ENCODE peak calls at places on chromosomes 11 and 22, in seven cellular contexts. Q is ACHN; U is NCI-H82; F is right lobe of liver; D is substantia nigra; T is activated CD8-positive, alpha-beta memory T cell treated with anti-CD3 and anti-CD28 coated beads, Interleukin-2, amount 50 U/mL, for 48 hours; G is Daoy. R is an unnamed sample.

GRCh38 chr22:32661737-32662586 is 139.5 kb upstream of the TIMP3 start:
- DNase-seq in D (no peak), T (no peak), G (no peak), F (no peak), U (no peak), Q (no peak), R (no peak)

GRCh38 chr22:40071720-40072119 is 77.0 kb downstream of the FAM83F start:
- DNase-seq in U (no peak), G (no peak), F (no peak), D (no peak), Q (no peak), T (no peak), R (no peak)

GRCh38 chr22:46293591-46294260 is 2.9 kb upstream of the GTSE1 start:
- DNase-seq in T (no peak), D (peak), F (no peak), G (no peak), U (no peak), Q (no peak), R (no peak)

GRCh38 chr22:27576815-27577564 is 224.6 kb downstream of the MN1 start:
- DNase-seq in G (no peak), T (no peak), U (peak), F (no peak), Q (no peak), D (no peak), R (no peak)

GRCh38 chr11:85825590-85825989 is 14.6 kb upstream of the SYTL2 start:
- DNase-seq in U (no peak), F (no peak), G (no peak), D (no peak), T (no peak), Q (no peak), R (no peak)

GRCh38 chr11:65870307-65870658 is 2.3 kb downstream of the EFEMP2 start:
- DNase-seq in U (no peak), G (no peak), Q (no peak), F (no peak), T (no peak), D (no peak), R (no peak)

GRCh38 chr11:5596611-5597201 is at the start of gene TRIM6:
- DNase-seq in F (peak), U (peak), Q (peak), G (peak), T (no peak), D (no peak), R (peak)

GRCh38 chr22:40486962-40487602 is 116.7 kb downstream of the SGSM3 start:
- DNase-seq in U (no peak), D (no peak), F (no peak), T (no peak), Q (no peak), G (no peak), R (no peak)

GRCh38 chr22:29469755-29470154 is 10.3 kb upstream of the NEFH start:
- DNase-seq in T (no peak), G (no peak), U (no peak), F (no peak), Q (no peak), D (no peak), R (no peak)

GRCh38 chr11:8289426-8290047 is 25.9 kb upstream of the LMO1 start:
- DNase-seq in Q (no peak), F (peak), T (peak), D (no peak), U (peak), G (no peak), R (no peak)

GRCh38 chr11:79390477-79390876 is 50.4 kb downstream of the TENM4 start:
- DNase-seq in D (no peak), F (no peak), G (no peak), Q (no peak), U (no peak), T (no peak), R (no peak)

GRCh38 chr11:57471496-57471895 is 11.2 kb downstream of the RTN4RL2 start:
- DNase-seq in D (no peak), G (no peak), U (no peak), Q (no peak), T (no peak), F (peak), R (no peak)

GRCh38 chr22:48824673-48825651 is 1002.7 kb downstream of the BRD1 start:
- DNase-seq in U (no peak), G (peak), D (no peak), T (peak), F (no peak), Q (no peak), R (no peak)

GRCh38 chr22:37273126-37273845 is 9.0 kb upstream of the CYTH4 start:
- DNase-seq in U (no peak), F (no peak), D (no peak), T (no peak), G (peak), Q (peak), R (peak)

GRCh38 chr11:71304491-71304890 is 52.1 kb upstream of the SHANK2 start:
- DNase-seq in G (no peak), Q (no peak), F (peak), D (no peak), T (peak), U (no peak), R (no peak)